ENCODE peak calls at places on chromosomes 2 and 18, in seven cellular contexts. One of them, this sample, is unnamed.
A peak's percentile ranks its signal among the peaks of the same experiment; 100 is the strongest.

GRCh38 chr2:96960271-96960955 is 26.0 kb downstream of the FAM178B start:
- DNase-seq in thyroid gland: peak; percentile 88
- DNase-seq in IMR-90: peak; percentile 79
- DNase-seq in adrenal gland: peak; percentile 94
- DNase-seq in body of pancreas: peak; percentile 84
- DNase-seq in Peyer's patch: peak; percentile 94
- DNase-seq in foreskin fibroblast: peak; percentile 93
- DNase-seq in this sample: peak; percentile 85

GRCh38 chr2:34229998-34230397 is 630.9 kb upstream of the FAM98A start:
- DNase-seq in body of pancreas: no peak
- DNase-seq in thyroid gland: peak; percentile 28
- DNase-seq in IMR-90: no peak
- DNase-seq in foreskin fibroblast: no peak
- DNase-seq in Peyer's patch: no peak
- DNase-seq in adrenal gland: no peak
- DNase-seq in this sample: no peak

GRCh38 chr2:126662623-126663022 is 6.7 kb downstream of the GYPC start:
- DNase-seq in foreskin fibroblast: no peak
- DNase-seq in body of pancreas: no peak
- DNase-seq in adrenal gland: no peak
- DNase-seq in Peyer's patch: no peak
- DNase-seq in IMR-90: no peak
- DNase-seq in thyroid gland: no peak
- DNase-seq in this sample: no peak

GRCh38 chr2:201858781-201859180 is 52.4 kb downstream of the CDK15 start:
- DNase-seq in IMR-90: peak; percentile 57
- DNase-seq in body of pancreas: no peak
- DNase-seq in foreskin fibroblast: peak; percentile 47
- DNase-seq in Peyer's patch: no peak
- DNase-seq in thyroid gland: no peak
- DNase-seq in adrenal gland: no peak
- DNase-seq in this sample: peak; percentile 5

GRCh38 chr2:112547333-112547732 is 5.1 kb downstream of the POLR1B start:
- DNase-seq in thyroid gland: peak; percentile 82
- DNase-seq in foreskin fibroblast: peak; percentile 59
- DNase-seq in body of pancreas: no peak
- DNase-seq in Peyer's patch: no peak
- DNase-seq in IMR-90: peak; percentile 67
- DNase-seq in adrenal gland: peak; percentile 62
- DNase-seq in this sample: no peak

GRCh38 chr2:239507576-239508258 is 106.9 kb upstream of the HDAC4 start:
- DNase-seq in IMR-90: no peak
- DNase-seq in thyroid gland: no peak
- DNase-seq in foreskin fibroblast: no peak
- DNase-seq in body of pancreas: no peak
- DNase-seq in adrenal gland: no peak
- DNase-seq in Peyer's patch: no peak
- DNase-seq in this sample: no peak

GRCh38 chr18:58900015-58900649 is 35.5 kb downstream of the ZNF532 start:
- DNase-seq in Peyer's patch: peak; percentile 35
- DNase-seq in adrenal gland: no peak
- DNase-seq in IMR-90: no peak
- DNase-seq in body of pancreas: no peak
- DNase-seq in thyroid gland: no peak
- DNase-seq in foreskin fibroblast: no peak
- DNase-seq in this sample: no peak

GRCh38 chr2:43356774-43357173 is 130.4 kb upstream of the ZFP36L2 start:
- DNase-seq in IMR-90: peak; percentile 80
- DNase-seq in Peyer's patch: no peak
- DNase-seq in thyroid gland: no peak
- DNase-seq in body of pancreas: no peak
- DNase-seq in foreskin fibroblast: peak; percentile 52
- DNase-seq in adrenal gland: no peak
- DNase-seq in this sample: no peak

GRCh38 chr2:169178364-169178763 is 109.0 kb downstream of the DHRS9 start:
- DNase-seq in Peyer's patch: no peak
- DNase-seq in thyroid gland: no peak
- DNase-seq in adrenal gland: no peak
- DNase-seq in IMR-90: no peak
- DNase-seq in body of pancreas: no peak
- DNase-seq in foreskin fibroblast: no peak
- DNase-seq in this sample: no peak

GRCh38 chr2:183495589-183496267 is 371.5 kb downstream of the NUP35 start:
- DNase-seq in foreskin fibroblast: no peak
- DNase-seq in adrenal gland: no peak
- DNase-seq in Peyer's patch: no peak
- DNase-seq in body of pancreas: no peak
- DNase-seq in thyroid gland: no peak
- DNase-seq in IMR-90: no peak
- DNase-seq in this sample: no peak

GRCh38 chr2:33317369-33318015 is 159.0 kb upstream of the RASGRP3 start:
- DNase-seq in thyroid gland: no peak
- DNase-seq in body of pancreas: no peak
- DNase-seq in Peyer's patch: no peak
- DNase-seq in foreskin fibroblast: peak; percentile 67
- DNase-seq in adrenal gland: no peak
- DNase-seq in IMR-90: no peak
- DNase-seq in this sample: no peak

GRCh38 chr2:208248601-208249000 is 6.3 kb downstream of the IDH1 start:
- DNase-seq in adrenal gland: no peak
- DNase-seq in Peyer's patch: no peak
- DNase-seq in thyroid gland: no peak
- DNase-seq in foreskin fibroblast: no peak
- DNase-seq in IMR-90: no peak
- DNase-seq in body of pancreas: no peak
- DNase-seq in this sample: no peak

GRCh38 chr2:224754129-224754528 is 38.0 kb upstream of the CCDC195 start:
- DNase-seq in thyroid gland: no peak
- DNase-seq in Peyer's patch: no peak
- DNase-seq in IMR-90: peak; percentile 57
- DNase-seq in foreskin fibroblast: peak; percentile 89
- DNase-seq in body of pancreas: no peak
- DNase-seq in adrenal gland: no peak
- DNase-seq in this sample: no peak

GRCh38 chr18:61833978-61834377 is 58.8 kb downstream of the RNF152 start:
- DNase-seq in adrenal gland: no peak
- DNase-seq in IMR-90: peak; percentile 72
- DNase-seq in thyroid gland: no peak
- DNase-seq in foreskin fibroblast: peak; percentile 72
- DNase-seq in body of pancreas: no peak
- DNase-seq in Peyer's patch: no peak
- DNase-seq in this sample: no peak

GRCh38 chr2:109594246-109594900 is 19.4 kb downstream of the SEPTIN10 start:
- DNase-seq in adrenal gland: no peak
- DNase-seq in IMR-90: peak; percentile 53
- DNase-seq in foreskin fibroblast: no peak
- DNase-seq in body of pancreas: no peak
- DNase-seq in thyroid gland: no peak
- DNase-seq in Peyer's patch: no peak
- DNase-seq in this sample: no peak

GRCh38 chr2:223925106-223925505 is 20.0 kb downstream of the WDFY1 start:
- DNase-seq in adrenal gland: no peak
- DNase-seq in body of pancreas: no peak
- DNase-seq in Peyer's patch: no peak
- DNase-seq in foreskin fibroblast: peak; percentile 80
- DNase-seq in IMR-90: peak; percentile 77
- DNase-seq in thyroid gland: no peak
- DNase-seq in this sample: no peak

GRCh38 chr2:230602562-230603230 is 109.9 kb upstream of the CAB39 start:
- DNase-seq in Peyer's patch: peak; percentile 86
- DNase-seq in thyroid gland: no peak
- DNase-seq in body of pancreas: no peak
- DNase-seq in foreskin fibroblast: no peak
- DNase-seq in adrenal gland: no peak
- DNase-seq in IMR-90: no peak
- DNase-seq in this sample: no peak

GRCh38 chr2:177908182-177908581 is 164.4 kb downstream of the PDE11A start:
- DNase-seq in body of pancreas: no peak
- DNase-seq in foreskin fibroblast: no peak
- DNase-seq in thyroid gland: no peak
- DNase-seq in adrenal gland: no peak
- DNase-seq in IMR-90: peak; percentile 2
- DNase-seq in Peyer's patch: no peak
- DNase-seq in this sample: no peak

GRCh38 chr18:3452750-3453539 is 3.0 kb downstream of the TGIF1 start:
- DNase-seq in IMR-90: peak; percentile 41
- DNase-seq in body of pancreas: no peak
- DNase-seq in Peyer's patch: peak; percentile 59
- DNase-seq in thyroid gland: no peak
- DNase-seq in adrenal gland: no peak
- DNase-seq in foreskin fibroblast: peak; percentile 55
- DNase-seq in this sample: no peak
- H3K4me3 ChIP-seq in IMR-90: peak overlapping the region; percentile 85
- H3K4me3 ChIP-seq in body of pancreas: peak overlapping the region; percentile 56
- H3K4me3 ChIP-seq in Peyer's patch: peak overlapping the region; percentile 65
- H3K4me3 ChIP-seq in thyroid gland: no peak overlapping the region
- H3K4me3 ChIP-seq in adrenal gland: no peak overlapping the region
- H3K4me3 ChIP-seq in foreskin fibroblast: peak overlapping the region; percentile 91
- H3K4me3 ChIP-seq in this sample: peak overlapping the region; percentile 91

GRCh38 chr18:8479826-8480225 is 129.4 kb upstream of the RAB12 start:
- DNase-seq in Peyer's patch: peak; percentile 27
- DNase-seq in adrenal gland: no peak
- DNase-seq in foreskin fibroblast: no peak
- DNase-seq in body of pancreas: no peak
- DNase-seq in IMR-90: no peak
- DNase-seq in thyroid gland: no peak
- DNase-seq in this sample: no peak

GRCh38 chr18:8477615-8478014 is 131.6 kb upstream of the RAB12 start:
- DNase-seq in body of pancreas: no peak
- DNase-seq in foreskin fibroblast: no peak
- DNase-seq in Peyer's patch: peak; percentile 28
- DNase-seq in adrenal gland: no peak
- DNase-seq in thyroid gland: no peak
- DNase-seq in IMR-90: no peak
- DNase-seq in this sample: no peak

GRCh38 chr18:8478166-8478967 is 130.9 kb upstream of the RAB12 start:
- DNase-seq in foreskin fibroblast: peak; percentile 69
- DNase-seq in adrenal gland: peak; percentile 74
- DNase-seq in body of pancreas: peak; percentile 63
- DNase-seq in Peyer's patch: peak; percentile 77
- DNase-seq in thyroid gland: peak; percentile 44
- DNase-seq in IMR-90: peak; percentile 34
- DNase-seq in this sample: peak; percentile 12

GRCh38 chr18:8478968-8479370 is 130.3 kb upstream of the RAB12 start:
- DNase-seq in IMR-90: no peak
- DNase-seq in adrenal gland: no peak
- DNase-seq in thyroid gland: no peak
- DNase-seq in Peyer's patch: peak; percentile 19
- DNase-seq in foreskin fibroblast: no peak
- DNase-seq in body of pancreas: no peak
- DNase-seq in this sample: no peak

GRCh38 chr18:8480506-8481328 is 128.5 kb upstream of the RAB12 start:
- DNase-seq in thyroid gland: peak; percentile 45
- DNase-seq in foreskin fibroblast: peak; percentile 74
- DNase-seq in Peyer's patch: peak; percentile 41
- DNase-seq in IMR-90: peak; percentile 73
- DNase-seq in body of pancreas: peak; percentile 24
- DNase-seq in adrenal gland: peak; percentile 75
- DNase-seq in this sample: peak; percentile 48
- TF ChIP-seq CTCF in thyroid gland: peak; percentile 77
- TF ChIP-seq CTCF in foreskin fibroblast: peak; percentile 75
- TF ChIP-seq CTCF in Peyer's patch: no peak
- TF ChIP-seq CTCF in IMR-90: peak; percentile 80
- TF ChIP-seq CTCF in body of pancreas: peak; percentile 35
- TF ChIP-seq CTCF in adrenal gland: peak; percentile 42
- TF ChIP-seq CTCF in this sample: peak; percentile 59

DNA sequence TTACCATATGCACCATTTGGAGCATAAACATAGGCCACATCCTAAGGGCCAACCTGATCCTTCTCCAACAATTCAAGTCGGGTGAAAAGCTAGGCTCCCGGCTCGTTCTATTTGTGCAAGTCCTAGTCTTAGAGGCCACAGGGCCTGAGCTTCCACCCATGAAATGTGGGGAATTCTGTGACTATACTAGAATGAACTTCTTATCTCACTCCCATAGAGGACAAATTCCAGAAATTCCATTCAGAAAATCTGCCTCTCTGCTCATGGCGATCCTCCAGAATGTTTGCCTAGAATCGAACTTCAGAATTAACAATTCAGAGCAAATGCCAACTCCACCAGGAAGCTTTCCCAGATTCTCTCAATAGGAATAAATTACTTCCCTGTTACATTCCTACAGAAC is 187.9 kb downstream of the BCL11A start:
- DNase-seq in Peyer's patch: no peak
- DNase-seq in thyroid gland: no peak
- DNase-seq in body of pancreas: peak; percentile 20
- DNase-seq in foreskin fibroblast: no peak
- DNase-seq in adrenal gland: no peak
- DNase-seq in IMR-90: no peak
- DNase-seq in this sample: no peak
- H3K4me3 ChIP-seq in Peyer's patch: no peak overlapping the region
- H3K4me3 ChIP-seq in thyroid gland: no peak overlapping the region
- H3K4me3 ChIP-seq in body of pancreas: no peak overlapping the region
- H3K4me3 ChIP-seq in foreskin fibroblast: no peak overlapping the region
- H3K4me3 ChIP-seq in adrenal gland: no peak overlapping the region
- H3K4me3 ChIP-seq in IMR-90: no peak overlapping the region
- H3K4me3 ChIP-seq in this sample: no peak overlapping the region

GRCh38 chr2:70926042-70926441 is 9.7 kb upstream of the ATP6V1B1 start:
- DNase-seq in adrenal gland: peak; percentile 9
- DNase-seq in IMR-90: no peak
- DNase-seq in Peyer's patch: peak; percentile 23
- DNase-seq in thyroid gland: no peak
- DNase-seq in body of pancreas: peak; percentile 2
- DNase-seq in foreskin fibroblast: no peak
- DNase-seq in this sample: no peak

GRCh38 chr2:70921839-70922590 is 13.7 kb upstream of the ATP6V1B1 start:
- DNase-seq in IMR-90: peak; percentile 33
- DNase-seq in Peyer's patch: peak; percentile 7
- DNase-seq in foreskin fibroblast: peak; percentile 23
- DNase-seq in thyroid gland: no peak
- DNase-seq in adrenal gland: no peak
- DNase-seq in body of pancreas: no peak
- DNase-seq in this sample: no peak

GRCh38 chr2:70922591-70923234 is 13.0 kb upstream of the ATP6V1B1 start:
- DNase-seq in Peyer's patch: peak; percentile 32
- DNase-seq in body of pancreas: no peak
- DNase-seq in thyroid gland: no peak
- DNase-seq in adrenal gland: no peak
- DNase-seq in IMR-90: no peak
- DNase-seq in foreskin fibroblast: no peak
- DNase-seq in this sample: no peak

GRCh38 chr2:70921031-70921430 is 14.7 kb upstream of the ATP6V1B1 start:
- DNase-seq in adrenal gland: no peak
- DNase-seq in thyroid gland: no peak
- DNase-seq in foreskin fibroblast: no peak
- DNase-seq in body of pancreas: no peak
- DNase-seq in Peyer's patch: peak; percentile 23
- DNase-seq in IMR-90: no peak
- DNase-seq in this sample: no peak

GRCh38 chr2:70923378-70924015 is 12.2 kb upstream of the ATP6V1B1 start:
- DNase-seq in body of pancreas: no peak
- DNase-seq in IMR-90: no peak
- DNase-seq in thyroid gland: no peak
- DNase-seq in Peyer's patch: peak; percentile 26
- DNase-seq in foreskin fibroblast: no peak
- DNase-seq in adrenal gland: no peak
- DNase-seq in this sample: no peak
- TF ChIP-seq CTCF in body of pancreas: no peak
- TF ChIP-seq CTCF in IMR-90: no peak
- TF ChIP-seq CTCF in thyroid gland: no peak
- TF ChIP-seq CTCF in Peyer's patch: no peak
- TF ChIP-seq CTCF in foreskin fibroblast: peak; percentile 3
- TF ChIP-seq CTCF in adrenal gland: no peak
- TF ChIP-seq CTCF in this sample: no peak